ENCODE peak calls at places on chromosomes 11 and 22, in eight cellular contexts. K is AG09309; C is stimulated activated CD4-positive, alpha-beta T cell treated with anti-CD3 and anti-CD28 coated beads, Interleukin-2, amount 100 ng/mL, for 48 hours; M is right lobe of liver; F is occipital lobe; Y is stimulated activated CD8-positive, alpha-beta memory T cell treated with anti-CD3 and anti-CD28 coated beads, Interleukin-7, amount 100 ng/mL, for 1 hour; B is progenitor cell of endocrine pancreas; S is NCI-H1436. H is an unnamed sample.

GRCh38 chr11:131056036-131056435 is 139.8 kb upstream of the SNX19 start:
- DNase-seq in K (no peak), C (no peak), M (no peak), F (no peak), Y (no peak), B (no peak), S (no peak), H (no peak)

GRCh38 chr11:86949995-86950993 is 4.9 kb downstream of the FZD4 start:
- DNase-seq in K (peak), C (no peak), M (no peak), F (no peak), Y (no peak), B (no peak), S (no peak), H (no peak)

GRCh38 chr11:8030526-8031247 is 43.5 kb downstream of the EIF3F start:
- DNase-seq in K (no peak), C (no peak), M (no peak), F (no peak), Y (no peak), B (no peak), S (no peak), H (no peak)

GRCh38 chr22:24157783-24158170 is 23.5 kb upstream of the SUSD2 start:
- DNase-seq in K (no peak), C (no peak), M (no peak), F (peak), Y (no peak), B (no peak), S (no peak), H (peak)

GRCh38 chr22:50436841-50437341 is 37.9 kb downstream of the SBF1 start:
- DNase-seq in K (no peak), C (no peak), M (peak), F (no peak), Y (no peak), B (no peak), S (no peak), H (no peak)

GRCh38 chr22:28019881-28020861 is 101.1 kb upstream of the PITPNB start:
- DNase-seq in K (no peak), C (peak), M (peak), F (peak), Y (peak), B (peak), S (peak), H (peak)

GRCh38 chr22:42062506-42063190 is 8.0 kb downstream of the NAGA start:
- DNase-seq in K (no peak), C (no peak), M (no peak), F (no peak), Y (no peak), B (no peak), S (no peak), H (no peak)

GRCh38 chr11:35112056-35112845 is 26.7 kb upstream of the CD44 start:
- DNase-seq in K (no peak), C (no peak), M (no peak), F (no peak), Y (no peak), B (no peak), S (peak), H (no peak)

GRCh38 chr11:68035266-68035876 is 3.5 kb upstream of the TCIRG1 start:
- DNase-seq in K (no peak), C (no peak), M (no peak), F (no peak), Y (no peak), B (no peak), S (no peak), H (no peak)